ENCODE peak calls at places on chromosomes 16 and 17, in seven cellular contexts. S is colonic mucosa; I is Karpas-422; E is IMR-90; N is PC-9; P is cardiac muscle cell; U is CD8-positive, alpha-beta memory T cell. O is an unnamed sample.

GRCh38 chr17:82226170-82226808 is 2.6 kb upstream of the SLC16A3 start:
- DNase-seq in P (no peak), E (no peak), U (no peak), I (no peak), N (no peak), S (no peak), O (no peak)

GRCh38 chr17:7843536-7844291 is 9.7 kb downstream of the KDM6B start:
- DNase-seq in E (peak; percentile 90), I (peak; percentile 96), S (peak; percentile 91), U (peak; percentile 96), P (peak; percentile 91), N (peak; percentile 59), O (peak; percentile 89)

GRCh38 chr17:77425791-77426641 is 285.2 kb downstream of the SEC14L1 start:
- DNase-seq in P (peak; percentile 79), S (no peak), E (peak; percentile 87), I (peak; percentile 55), U (no peak), N (no peak), O (no peak)

GRCh38 chr17:50882851-50883250 is 16.7 kb upstream of the TOB1 start:
- DNase-seq in U (no peak), S (no peak), E (peak; percentile 76), N (peak; percentile 78), I (no peak), P (peak; percentile 38), O (no peak)

GRCh38 chr17:29240477-29240876 is 6.2 kb upstream of the CRYBA1 start:
- DNase-seq in U (no peak), S (no peak), I (no peak), P (no peak), E (peak; percentile 34), N (no peak), O (no peak)

GRCh38 chr17:76382803-76383644 is 1.4 kb upstream of the SPHK1 start:
- DNase-seq in S (peak; percentile 76), I (peak; percentile 87), P (peak; percentile 75), E (peak; percentile 78), N (no peak), U (peak; percentile 75), O (peak; percentile 46)

GRCh38 chr17:66450008-66450856 is 147.8 kb downstream of the PRKCA start:
- DNase-seq in S (no peak), P (no peak), N (no peak), E (no peak), I (no peak), U (no peak), O (no peak)

GRCh38 chr16:81597079-81597658 is 152.6 kb downstream of the CMIP start:
- DNase-seq in P (no peak), U (no peak), S (peak; percentile 65), I (no peak), N (no peak), E (no peak), O (no peak)

GRCh38 chr16:89712476-89712805 is 8.3 kb downstream of the VPS9D1 start:
- DNase-seq in U (no peak), I (peak; percentile 62), P (peak; percentile 37), N (peak; percentile 35), E (peak; percentile 28), S (no peak), O (no peak)

GRCh38 chr16:82755570-82756282 is 129.0 kb downstream of the CDH13 start:
- DNase-seq in S (no peak), N (no peak), I (peak; percentile 60), U (no peak), P (peak; percentile 30), E (no peak), O (no peak)

GRCh38 chr17:34178047-34178446 is 77.0 kb upstream of the CCL2 start:
- DNase-seq in N (no peak), S (no peak), I (no peak), E (peak; percentile 21), U (no peak), P (peak; percentile 29), O (no peak)

GRCh38 chr16:4679854-4680636 is 13.3 kb upstream of the NUDT16L1 start:
- DNase-seq in I (no peak), N (peak; percentile 91), E (peak; percentile 67), S (peak; percentile 81), U (no peak), P (no peak), O (no peak)

GRCh38 chr16:73171901-73172619 is 124.1 kb upstream of the ZFHX3 start:
- DNase-seq in S (no peak), P (no peak), N (no peak), U (no peak), I (no peak), E (no peak), O (no peak)

GRCh38 chr16:54647731-54648221 is 282.9 kb upstream of the IRX5 start:
- DNase-seq in N (peak; percentile 42), S (no peak), I (no peak), P (peak; percentile 56), U (no peak), E (no peak), O (no peak)

GRCh38 chr16:85445779-85446222 is 167.3 kb upstream of the GSE1 start:
- DNase-seq in E (peak; percentile 29), U (no peak), I (no peak), S (peak; percentile 71), N (no peak), P (no peak), O (no peak)

GRCh38 chr16:12513057-12513790 is 290.5 kb downstream of the CPPED1 start:
- DNase-seq in U (peak; percentile 17), S (no peak), E (no peak), I (no peak), P (no peak), N (no peak), O (no peak)

GRCh38 chr17:41813039-41813680 is 356 bp downstream of the FKBP10 start:
- DNase-seq in N (no peak), I (no peak), S (no peak), E (no peak), P (no peak), U (no peak), O (no peak)

GRCh38 chr16:51449441-51449840 is 298.4 kb upstream of the SALL1 start:
- DNase-seq in E (no peak), P (no peak), U (no peak), S (no peak), I (no peak), N (no peak), O (no peak)

GRCh38 chr16:74064120-74064735 is 232.4 kb upstream of the PSMD7 start:
- DNase-seq in I (peak; percentile 45), E (peak; percentile 1), P (peak; percentile 4), S (no peak), N (no peak), U (no peak), O (no peak)

DNA sequence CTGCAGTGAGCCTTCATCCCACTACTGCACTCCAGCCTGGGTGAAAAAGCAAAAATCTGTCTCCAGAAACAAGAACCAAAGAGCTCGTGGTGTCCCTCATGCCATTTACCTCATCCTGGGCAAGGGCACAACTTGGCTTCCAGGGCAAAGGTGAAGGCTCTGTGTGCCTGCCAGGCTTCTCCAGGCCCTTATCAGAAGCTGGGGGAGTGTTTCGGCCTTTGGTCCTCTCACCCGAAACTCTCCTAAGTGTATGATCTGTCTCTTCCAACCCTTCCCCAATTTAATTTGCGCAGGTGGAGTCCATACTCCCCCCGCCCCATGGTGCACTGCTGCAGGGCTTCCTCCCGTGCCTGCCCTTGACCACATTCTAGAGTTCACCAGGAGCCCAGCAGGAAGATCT is 1.1 kb downstream of the CES2 start:
- DNase-seq in E (no peak), P (no peak), I (no peak), U (no peak), N (no peak), S (peak; percentile 71), O (no peak)
- H3K4me3 ChIP-seq in E (no peak overlapping the region), P (peak overlapping the region; percentile 62), I (no peak overlapping the region), U (no peak overlapping the region), N (no peak overlapping the region), S (peak overlapping the region; percentile 94), O (no peak overlapping the region)

GRCh38 chr16:79843145-79843544 is 242.6 kb upstream of the MAF start:
- DNase-seq in N (no peak), I (no peak), P (no peak), U (no peak), E (no peak), S (no peak), O (no peak)

GRCh38 chr16:79844603-79845002 is 244.1 kb upstream of the MAF start:
- DNase-seq in U (no peak), E (no peak), S (no peak), N (no peak), I (no peak), P (no peak), O (no peak)

GRCh38 chr16:79843631-79844043 is 243.1 kb upstream of the MAF start:
- DNase-seq in U (no peak), S (no peak), N (no peak), P (no peak), I (no peak), E (no peak), O (no peak)

GRCh38 chr16:79839851-79840321 is 239.3 kb upstream of the MAF start:
- DNase-seq in P (peak; percentile 8), N (no peak), U (no peak), I (no peak), S (no peak), E (no peak), O (no peak)

DNA sequence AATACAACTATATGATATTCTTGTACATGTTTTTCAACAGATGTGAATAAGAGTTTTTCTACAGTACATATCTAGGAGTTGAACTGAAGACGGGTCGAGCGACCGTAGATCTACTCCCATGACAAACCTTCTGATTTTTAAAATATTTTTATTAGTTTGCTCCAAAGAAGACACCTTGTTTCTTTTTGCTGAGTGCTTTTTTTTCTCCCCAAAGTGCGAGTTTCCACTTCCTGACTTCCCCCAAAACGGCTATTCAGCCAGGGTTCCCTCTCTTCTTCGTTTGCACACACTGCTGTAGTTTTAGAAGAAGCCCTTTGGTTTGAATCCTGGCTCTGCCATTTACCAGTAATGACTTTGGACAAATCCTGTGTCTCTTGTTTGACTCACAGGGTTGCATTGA is 241.7 kb upstream of the MAF start:
- DNase-seq in P (no peak), E (no peak), S (no peak), U (no peak), I (no peak), N (no peak), O (no peak)
- H3K27ac ChIP-seq in P (no peak overlapping the region), E (no peak overlapping the region), S (no peak overlapping the region), U (no peak overlapping the region), I (no peak overlapping the region), N (no peak overlapping the region), O (no peak overlapping the region)

DNA sequence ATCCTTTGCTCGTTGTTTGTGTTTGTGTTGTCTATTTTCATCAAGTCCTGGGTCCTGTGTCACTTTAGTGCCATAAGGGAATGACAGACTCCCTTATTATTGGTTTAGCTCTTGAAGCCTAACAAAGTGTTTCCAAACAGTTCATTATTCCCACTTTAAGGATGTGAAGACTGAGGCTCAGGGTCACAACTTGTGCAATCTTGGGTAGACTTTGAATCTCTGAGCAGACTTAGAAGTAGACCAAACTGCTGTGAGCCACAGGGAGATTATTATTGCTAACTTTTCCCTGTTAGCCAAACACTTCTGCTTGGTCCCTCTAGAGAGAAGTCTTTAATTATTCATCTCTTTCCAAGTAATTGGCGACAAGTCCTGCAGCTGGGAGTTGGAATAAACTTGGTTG is 31.8 kb downstream of the PRKCB start:
- DNase-seq in U (no peak), N (no peak), I (no peak), P (no peak), S (no peak), E (no peak), O (no peak)
- H3K27me3 ChIP-seq in U (no peaks in the 10 kb centered on the region), N (peaks cover 67% of the 10 kb centered on the region), I (no peaks in the 10 kb centered on the region), P (peaks cover 24% of the 10 kb centered on the region), S (no peaks in the 10 kb centered on the region), E (no peaks in the 10 kb centered on the region), O (no peaks in the 10 kb centered on the region)

DNA sequence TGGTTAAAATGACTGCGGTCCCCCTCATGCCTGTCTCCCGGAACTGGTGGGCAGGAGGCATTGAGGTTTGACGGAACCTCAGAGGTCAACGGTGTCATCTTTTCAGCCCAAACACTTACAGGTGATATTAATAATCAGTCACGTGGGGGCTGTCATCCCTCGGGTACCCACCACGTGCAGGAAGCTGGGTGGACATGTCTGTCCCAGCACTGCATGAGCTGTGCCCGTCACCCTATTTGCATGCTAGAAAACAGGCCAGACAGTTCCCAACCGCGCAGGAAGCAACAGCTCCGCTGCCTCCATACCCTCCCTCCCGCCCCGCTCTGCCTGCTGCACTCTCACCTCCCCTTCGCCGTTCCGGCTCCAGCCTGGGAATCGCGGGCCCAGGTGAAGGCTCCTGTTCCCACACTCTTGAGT is 1.4 kb downstream of the SYNGR3 start:
- DNase-seq in E (no peak), I (peak; percentile 82), U (peak; percentile 76), N (no peak), S (peak; percentile 56), P (no peak), O (no peak)
- H3K4me3 ChIP-seq in E (no peak overlapping the region), I (peak overlapping the region; percentile 74), U (peak overlapping the region; percentile 64), N (no peak overlapping the region), S (peak overlapping the region; percentile 23), P (peak overlapping the region; percentile 36), O (peak overlapping the region; percentile 39)